ENCODE peak calls at places on chromosomes 13 and 19, in eight cellular contexts. One of them, this sample, is unnamed.

GRCh38 chr19:7410946-7411345 is 62.2 kb downstream of the ARHGEF18 start:
- DNase-seq in activated naive CD4-positive, alpha-beta T cell treated with anti-CD3 and anti-CD28 coated beads, Interleukin-2, amount 10 ng/mL, durations not matched to agents 7 days and 5 days: no peak
- DNase-seq in stimulated activated CD4-positive, alpha-beta T cell treated with anti-CD3 and anti-CD28 coated beads, TNF-alpha, amount 100 ng/mL, for 24 hours: no peak
- DNase-seq in left colon: no peak
- DNase-seq in GM03348: no peak
- DNase-seq in CD8-positive, alpha-beta T cell: no peak
- DNase-seq in heart right ventricle: no peak
- DNase-seq in hypothalamus: no peak
- DNase-seq in this sample: no peak

GRCh38 chr19:7216373-7216902 is 77.8 kb downstream of the INSR start:
- DNase-seq in CD8-positive, alpha-beta T cell: no peak
- DNase-seq in hypothalamus: no peak
- DNase-seq in GM03348: no peak
- DNase-seq in activated naive CD4-positive, alpha-beta T cell treated with anti-CD3 and anti-CD28 coated beads, Interleukin-2, amount 10 ng/mL, durations not matched to agents 7 days and 5 days: no peak
- DNase-seq in heart right ventricle: no peak
- DNase-seq in left colon: no peak
- DNase-seq in stimulated activated CD4-positive, alpha-beta T cell treated with anti-CD3 and anti-CD28 coated beads, TNF-alpha, amount 100 ng/mL, for 24 hours: no peak
- DNase-seq in this sample: no peak

GRCh38 chr13:109136873-109137272 is 507.5 kb downstream of the MYO16 start:
- DNase-seq in activated naive CD4-positive, alpha-beta T cell treated with anti-CD3 and anti-CD28 coated beads, Interleukin-2, amount 10 ng/mL, durations not matched to agents 7 days and 5 days: no peak
- DNase-seq in stimulated activated CD4-positive, alpha-beta T cell treated with anti-CD3 and anti-CD28 coated beads, TNF-alpha, amount 100 ng/mL, for 24 hours: no peak
- DNase-seq in hypothalamus: no peak
- DNase-seq in left colon: no peak
- DNase-seq in CD8-positive, alpha-beta T cell: no peak
- DNase-seq in heart right ventricle: no peak
- DNase-seq in GM03348: no peak
- DNase-seq in this sample: no peak

GRCh38 chr19:47693903-47694302 is 19.3 kb upstream of the EHD2 start:
- DNase-seq in left colon: no peak
- DNase-seq in hypothalamus: no peak
- DNase-seq in CD8-positive, alpha-beta T cell: no peak
- DNase-seq in heart right ventricle: no peak
- DNase-seq in stimulated activated CD4-positive, alpha-beta T cell treated with anti-CD3 and anti-CD28 coated beads, TNF-alpha, amount 100 ng/mL, for 24 hours: no peak
- DNase-seq in activated naive CD4-positive, alpha-beta T cell treated with anti-CD3 and anti-CD28 coated beads, Interleukin-2, amount 10 ng/mL, durations not matched to agents 7 days and 5 days: no peak
- DNase-seq in GM03348: no peak
- DNase-seq in this sample: no peak

GRCh38 chr19:940591-941291 is 14.9 kb downstream of the ARID3A start:
- DNase-seq in hypothalamus: peak
- DNase-seq in left colon: peak
- DNase-seq in CD8-positive, alpha-beta T cell: peak
- DNase-seq in stimulated activated CD4-positive, alpha-beta T cell treated with anti-CD3 and anti-CD28 coated beads, TNF-alpha, amount 100 ng/mL, for 24 hours: no peak
- DNase-seq in activated naive CD4-positive, alpha-beta T cell treated with anti-CD3 and anti-CD28 coated beads, Interleukin-2, amount 10 ng/mL, durations not matched to agents 7 days and 5 days: peak
- DNase-seq in heart right ventricle: peak
- DNase-seq in GM03348: no peak
- DNase-seq in this sample: no peak

GRCh38 chr13:89514534-89515312 is 1832.8 kb upstream of the MIR17HG start:
- DNase-seq in stimulated activated CD4-positive, alpha-beta T cell treated with anti-CD3 and anti-CD28 coated beads, TNF-alpha, amount 100 ng/mL, for 24 hours: no peak
- DNase-seq in activated naive CD4-positive, alpha-beta T cell treated with anti-CD3 and anti-CD28 coated beads, Interleukin-2, amount 10 ng/mL, durations not matched to agents 7 days and 5 days: no peak
- DNase-seq in heart right ventricle: no peak
- DNase-seq in left colon: no peak
- DNase-seq in CD8-positive, alpha-beta T cell: no peak
- DNase-seq in GM03348: no peak
- DNase-seq in hypothalamus: no peak
- DNase-seq in this sample: no peak

GRCh38 chr13:50626031-50626643 is 217.4 kb downstream of the DLEU7 start:
- DNase-seq in activated naive CD4-positive, alpha-beta T cell treated with anti-CD3 and anti-CD28 coated beads, Interleukin-2, amount 10 ng/mL, durations not matched to agents 7 days and 5 days: no peak
- DNase-seq in CD8-positive, alpha-beta T cell: no peak
- DNase-seq in hypothalamus: no peak
- DNase-seq in left colon: no peak
- DNase-seq in GM03348: peak
- DNase-seq in heart right ventricle: no peak
- DNase-seq in stimulated activated CD4-positive, alpha-beta T cell treated with anti-CD3 and anti-CD28 coated beads, TNF-alpha, amount 100 ng/mL, for 24 hours: no peak
- DNase-seq in this sample: no peak

GRCh38 chr19:18850560-18851375 is 19.0 kb downstream of the UPF1 start:
- DNase-seq in activated naive CD4-positive, alpha-beta T cell treated with anti-CD3 and anti-CD28 coated beads, Interleukin-2, amount 10 ng/mL, durations not matched to agents 7 days and 5 days: no peak
- DNase-seq in CD8-positive, alpha-beta T cell: no peak
- DNase-seq in hypothalamus: no peak
- DNase-seq in left colon: no peak
- DNase-seq in stimulated activated CD4-positive, alpha-beta T cell treated with anti-CD3 and anti-CD28 coated beads, TNF-alpha, amount 100 ng/mL, for 24 hours: no peak
- DNase-seq in GM03348: no peak
- DNase-seq in heart right ventricle: no peak
- DNase-seq in this sample: no peak

GRCh38 chr13:75636339-75637095 is 387 bp downstream of the LMO7 start:
- DNase-seq in left colon: peak
- DNase-seq in GM03348: peak
- DNase-seq in CD8-positive, alpha-beta T cell: peak
- DNase-seq in heart right ventricle: peak
- DNase-seq in stimulated activated CD4-positive, alpha-beta T cell treated with anti-CD3 and anti-CD28 coated beads, TNF-alpha, amount 100 ng/mL, for 24 hours: peak
- DNase-seq in hypothalamus: no peak
- DNase-seq in activated naive CD4-positive, alpha-beta T cell treated with anti-CD3 and anti-CD28 coated beads, Interleukin-2, amount 10 ng/mL, durations not matched to agents 7 days and 5 days: peak
- DNase-seq in this sample: no peak

GRCh38 chr13:72164811-72165210 is 297.8 kb upstream of the DACH1 start:
- DNase-seq in heart right ventricle: no peak
- DNase-seq in activated naive CD4-positive, alpha-beta T cell treated with anti-CD3 and anti-CD28 coated beads, Interleukin-2, amount 10 ng/mL, durations not matched to agents 7 days and 5 days: no peak
- DNase-seq in GM03348: no peak
- DNase-seq in CD8-positive, alpha-beta T cell: no peak
- DNase-seq in stimulated activated CD4-positive, alpha-beta T cell treated with anti-CD3 and anti-CD28 coated beads, TNF-alpha, amount 100 ng/mL, for 24 hours: no peak
- DNase-seq in hypothalamus: no peak
- DNase-seq in left colon: no peak
- DNase-seq in this sample: no peak

GRCh38 chr19:51020988-51021651 is 1.6 kb upstream of the KLK10 start:
- DNase-seq in stimulated activated CD4-positive, alpha-beta T cell treated with anti-CD3 and anti-CD28 coated beads, TNF-alpha, amount 100 ng/mL, for 24 hours: no peak
- DNase-seq in activated naive CD4-positive, alpha-beta T cell treated with anti-CD3 and anti-CD28 coated beads, Interleukin-2, amount 10 ng/mL, durations not matched to agents 7 days and 5 days: peak
- DNase-seq in heart right ventricle: no peak
- DNase-seq in CD8-positive, alpha-beta T cell: no peak
- DNase-seq in hypothalamus: no peak
- DNase-seq in left colon: no peak
- DNase-seq in GM03348: peak
- DNase-seq in this sample: no peak

GRCh38 chr13:78398743-78399410 is 204.5 kb downstream of the POU4F1 start:
- DNase-seq in stimulated activated CD4-positive, alpha-beta T cell treated with anti-CD3 and anti-CD28 coated beads, TNF-alpha, amount 100 ng/mL, for 24 hours: no peak
- DNase-seq in left colon: no peak
- DNase-seq in heart right ventricle: no peak
- DNase-seq in GM03348: no peak
- DNase-seq in hypothalamus: no peak
- DNase-seq in CD8-positive, alpha-beta T cell: no peak
- DNase-seq in activated naive CD4-positive, alpha-beta T cell treated with anti-CD3 and anti-CD28 coated beads, Interleukin-2, amount 10 ng/mL, durations not matched to agents 7 days and 5 days: no peak
- DNase-seq in this sample: no peak

GRCh38 chr19:48565090-48565489 is 13.1 kb downstream of the SULT2B1 start:
- DNase-seq in CD8-positive, alpha-beta T cell: no peak
- DNase-seq in activated naive CD4-positive, alpha-beta T cell treated with anti-CD3 and anti-CD28 coated beads, Interleukin-2, amount 10 ng/mL, durations not matched to agents 7 days and 5 days: no peak
- DNase-seq in GM03348: no peak
- DNase-seq in stimulated activated CD4-positive, alpha-beta T cell treated with anti-CD3 and anti-CD28 coated beads, TNF-alpha, amount 100 ng/mL, for 24 hours: no peak
- DNase-seq in hypothalamus: no peak
- DNase-seq in heart right ventricle: no peak
- DNase-seq in left colon: no peak
- DNase-seq in this sample: no peak

GRCh38 chr13:20847298-20847697 is 55.2 kb downstream of the XPO4 start:
- DNase-seq in stimulated activated CD4-positive, alpha-beta T cell treated with anti-CD3 and anti-CD28 coated beads, TNF-alpha, amount 100 ng/mL, for 24 hours: no peak
- DNase-seq in heart right ventricle: no peak
- DNase-seq in GM03348: no peak
- DNase-seq in CD8-positive, alpha-beta T cell: no peak
- DNase-seq in hypothalamus: no peak
- DNase-seq in left colon: no peak
- DNase-seq in activated naive CD4-positive, alpha-beta T cell treated with anti-CD3 and anti-CD28 coated beads, Interleukin-2, amount 10 ng/mL, durations not matched to agents 7 days and 5 days: no peak
- DNase-seq in this sample: no peak

GRCh38 chr13:76879211-76879875 is 6.9 kb downstream of the KCTD12 start:
- DNase-seq in CD8-positive, alpha-beta T cell: peak
- DNase-seq in hypothalamus: peak
- DNase-seq in activated naive CD4-positive, alpha-beta T cell treated with anti-CD3 and anti-CD28 coated beads, Interleukin-2, amount 10 ng/mL, durations not matched to agents 7 days and 5 days: peak
- DNase-seq in left colon: peak
- DNase-seq in GM03348: peak
- DNase-seq in heart right ventricle: peak
- DNase-seq in stimulated activated CD4-positive, alpha-beta T cell treated with anti-CD3 and anti-CD28 coated beads, TNF-alpha, amount 100 ng/mL, for 24 hours: peak
- DNase-seq in this sample: peak

GRCh38 chr13:29527916-29528315 is 67.6 kb downstream of the SLC7A1 start:
- DNase-seq in hypothalamus: no peak
- DNase-seq in stimulated activated CD4-positive, alpha-beta T cell treated with anti-CD3 and anti-CD28 coated beads, TNF-alpha, amount 100 ng/mL, for 24 hours: no peak
- DNase-seq in activated naive CD4-positive, alpha-beta T cell treated with anti-CD3 and anti-CD28 coated beads, Interleukin-2, amount 10 ng/mL, durations not matched to agents 7 days and 5 days: no peak
- DNase-seq in GM03348: no peak
- DNase-seq in CD8-positive, alpha-beta T cell: no peak
- DNase-seq in heart right ventricle: no peak
- DNase-seq in left colon: no peak
- DNase-seq in this sample: no peak

GRCh38 chr13:105272660-105273631 is 1262.5 kb downstream of the EFNB2 start:
- DNase-seq in CD8-positive, alpha-beta T cell: no peak
- DNase-seq in stimulated activated CD4-positive, alpha-beta T cell treated with anti-CD3 and anti-CD28 coated beads, TNF-alpha, amount 100 ng/mL, for 24 hours: no peak
- DNase-seq in hypothalamus: no peak
- DNase-seq in activated naive CD4-positive, alpha-beta T cell treated with anti-CD3 and anti-CD28 coated beads, Interleukin-2, amount 10 ng/mL, durations not matched to agents 7 days and 5 days: no peak
- DNase-seq in GM03348: no peak
- DNase-seq in left colon: no peak
- DNase-seq in heart right ventricle: no peak
- DNase-seq in this sample: no peak

GRCh38 chr13:23701191-23701590 is 131.0 kb downstream of the TNFRSF19 start:
- DNase-seq in hypothalamus: no peak
- DNase-seq in CD8-positive, alpha-beta T cell: no peak
- DNase-seq in GM03348: no peak
- DNase-seq in stimulated activated CD4-positive, alpha-beta T cell treated with anti-CD3 and anti-CD28 coated beads, TNF-alpha, amount 100 ng/mL, for 24 hours: no peak
- DNase-seq in activated naive CD4-positive, alpha-beta T cell treated with anti-CD3 and anti-CD28 coated beads, Interleukin-2, amount 10 ng/mL, durations not matched to agents 7 days and 5 days: no peak
- DNase-seq in heart right ventricle: no peak
- DNase-seq in left colon: no peak
- DNase-seq in this sample: no peak

GRCh38 chr19:18848860-18849661 is 17.3 kb downstream of the UPF1 start:
- DNase-seq in CD8-positive, alpha-beta T cell: no peak
- DNase-seq in left colon: no peak
- DNase-seq in heart right ventricle: peak
- DNase-seq in stimulated activated CD4-positive, alpha-beta T cell treated with anti-CD3 and anti-CD28 coated beads, TNF-alpha, amount 100 ng/mL, for 24 hours: no peak
- DNase-seq in GM03348: peak
- DNase-seq in hypothalamus: peak
- DNase-seq in activated naive CD4-positive, alpha-beta T cell treated with anti-CD3 and anti-CD28 coated beads, Interleukin-2, amount 10 ng/mL, durations not matched to agents 7 days and 5 days: no peak
- DNase-seq in this sample: peak

GRCh38 chr13:74796126-74796643 is 662.0 kb upstream of the KLF12 start:
- DNase-seq in CD8-positive, alpha-beta T cell: no peak
- DNase-seq in left colon: no peak
- DNase-seq in GM03348: no peak
- DNase-seq in heart right ventricle: no peak
- DNase-seq in activated naive CD4-positive, alpha-beta T cell treated with anti-CD3 and anti-CD28 coated beads, Interleukin-2, amount 10 ng/mL, durations not matched to agents 7 days and 5 days: no peak
- DNase-seq in stimulated activated CD4-positive, alpha-beta T cell treated with anti-CD3 and anti-CD28 coated beads, TNF-alpha, amount 100 ng/mL, for 24 hours: no peak
- DNase-seq in hypothalamus: no peak
- DNase-seq in this sample: no peak

GRCh38 chr19:35342430-35342829 is 5.3 kb upstream of the FFAR1 start:
- DNase-seq in left colon: no peak
- DNase-seq in CD8-positive, alpha-beta T cell: no peak
- DNase-seq in activated naive CD4-positive, alpha-beta T cell treated with anti-CD3 and anti-CD28 coated beads, Interleukin-2, amount 10 ng/mL, durations not matched to agents 7 days and 5 days: no peak
- DNase-seq in stimulated activated CD4-positive, alpha-beta T cell treated with anti-CD3 and anti-CD28 coated beads, TNF-alpha, amount 100 ng/mL, for 24 hours: no peak
- DNase-seq in GM03348: no peak
- DNase-seq in heart right ventricle: no peak
- DNase-seq in hypothalamus: no peak
- DNase-seq in this sample: no peak

GRCh38 chr13:30762643-30763042 is 27.3 kb downstream of the ALOX5AP start:
- DNase-seq in hypothalamus: no peak
- DNase-seq in activated naive CD4-positive, alpha-beta T cell treated with anti-CD3 and anti-CD28 coated beads, Interleukin-2, amount 10 ng/mL, durations not matched to agents 7 days and 5 days: no peak
- DNase-seq in GM03348: no peak
- DNase-seq in CD8-positive, alpha-beta T cell: no peak
- DNase-seq in stimulated activated CD4-positive, alpha-beta T cell treated with anti-CD3 and anti-CD28 coated beads, TNF-alpha, amount 100 ng/mL, for 24 hours: no peak
- DNase-seq in left colon: no peak
- DNase-seq in heart right ventricle: no peak
- DNase-seq in this sample: no peak

GRCh38 chr13:31639443-31640163 is 99.7 kb upstream of the RXFP2 start:
- DNase-seq in stimulated activated CD4-positive, alpha-beta T cell treated with anti-CD3 and anti-CD28 coated beads, TNF-alpha, amount 100 ng/mL, for 24 hours: no peak
- DNase-seq in activated naive CD4-positive, alpha-beta T cell treated with anti-CD3 and anti-CD28 coated beads, Interleukin-2, amount 10 ng/mL, durations not matched to agents 7 days and 5 days: no peak
- DNase-seq in left colon: no peak
- DNase-seq in hypothalamus: no peak
- DNase-seq in GM03348: peak
- DNase-seq in CD8-positive, alpha-beta T cell: no peak
- DNase-seq in heart right ventricle: no peak
- DNase-seq in this sample: no peak

This sample was measured in coronary artery.